ENCODE peak calls at places on chromosomes 13 and 19, in seven cellular contexts. A, T, H, P, Z, E and V are unnamed samples.

GRCh38 chr19:2325261-2326046 is 2.9 kb downstream of the LSM7 start:
- DNase-seq in E (no peak), Z (no peak), P (no peak), A (no peak), H (no peak), T (no peak), V (no peak)

GRCh38 chr13:26544707-26545106 is 12.8 kb upstream of the WASF3 start:
- DNase-seq in H (no peak), T (no peak), Z (no peak), P (no peak), A (no peak), E (no peak), V (no peak)

GRCh38 chr13:28953714-28954113 is 133.6 kb downstream of the MTUS2 start:
- DNase-seq in T (peak), H (no peak), P (no peak), Z (no peak), E (no peak), A (no peak), V (no peak)

GRCh38 chr13:96044238-96044637 is 9.0 kb downstream of the UGGT2 start:
- DNase-seq in A (no peak), E (no peak), P (no peak), Z (no peak), T (no peak), H (no peak), V (no peak)

GRCh38 chr19:7789447-7789846 is 26.4 kb downstream of the CLEC4M start:
- DNase-seq in T (no peak), E (no peak), A (no peak), P (no peak), H (no peak), Z (peak), V (peak)

GRCh38 chr19:40791996-40792395 is 7.0 kb upstream of the EGLN2 start:
- DNase-seq in H (no peak), P (no peak), A (no peak), Z (no peak), T (no peak), E (no peak), V (no peak)

GRCh38 chr19:14871619-14872230 is 14.2 kb downstream of the OR7A17 start:
- DNase-seq in T (peak), A (peak), H (peak), P (no peak), Z (no peak), E (no peak), V (peak)

GRCh38 chr13:40102854-40103253 is 447.4 kb downstream of the COG6 start:
- DNase-seq in A (peak), Z (no peak), P (no peak), H (peak), E (no peak), T (peak), V (no peak)

GRCh38 chr13:43686557-43686956 is 100.2 kb downstream of the ENOX1 start:
- DNase-seq in A (no peak), T (peak), P (no peak), Z (no peak), E (no peak), H (peak), V (no peak)

GRCh38 chr19:8332976-8333770 is 9.9 kb downstream of the KANK3 start:
- DNase-seq in P (no peak), Z (peak), H (no peak), A (no peak), E (no peak), T (no peak), V (peak)

GRCh38 chr13:103145476-103145875 is 79.3 kb upstream of the SLC10A2 start:
- DNase-seq in T (no peak), E (no peak), H (no peak), A (no peak), Z (no peak), P (no peak), V (no peak)

GRCh38 chr13:103134271-103134670 is 68.1 kb upstream of the SLC10A2 start:
- DNase-seq in P (no peak), T (peak), E (no peak), H (no peak), Z (no peak), A (no peak), V (peak)

GRCh38 chr13:103142091-103142594 is 75.9 kb upstream of the SLC10A2 start:
- DNase-seq in Z (no peak), A (no peak), E (no peak), T (no peak), P (no peak), H (no peak), V (no peak)

DNA sequence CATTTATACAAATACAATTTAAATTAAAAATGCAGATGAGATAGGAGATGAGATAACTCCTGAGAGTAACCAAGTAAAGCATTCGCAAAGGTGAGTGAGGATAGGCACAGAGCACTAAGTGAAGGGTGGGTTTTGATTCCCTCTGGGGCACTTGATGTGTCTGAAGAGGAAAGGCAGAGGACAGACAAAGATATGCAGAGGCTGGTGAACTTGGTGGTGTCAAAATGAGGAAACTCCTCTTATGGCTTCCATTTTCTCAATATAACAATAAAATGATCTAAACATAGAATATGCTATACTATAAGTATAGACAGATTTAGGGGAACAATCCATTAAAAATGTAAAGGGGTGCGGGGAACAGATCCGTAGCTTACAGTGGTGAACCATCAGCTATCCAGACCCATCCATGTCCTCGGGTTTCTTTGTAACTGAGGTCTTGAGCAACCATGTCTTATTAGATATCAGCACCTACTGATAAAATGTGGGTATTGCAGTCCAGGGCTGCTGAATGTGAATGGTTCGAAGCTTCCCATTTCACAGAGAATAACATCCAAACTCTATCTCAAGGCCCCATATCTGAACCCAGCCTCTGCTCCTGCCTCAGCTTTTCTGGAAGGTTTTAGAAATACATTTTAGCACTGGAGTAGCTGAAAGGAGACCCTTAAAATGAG is 73.9 kb upstream of the SLC10A2 start:
- DNase-seq in A (peak), P (no peak), H (peak), Z (no peak), T (peak), E (no peak), V (peak)
- TF ChIP-seq CTCF in A (peak), P (peak), H (no peak), Z (peak), T (peak), E (no peak), V (peak)

GRCh38 chr19:11100064-11100463 is 10.8 kb downstream of the LDLR start:
- DNase-seq in P (no peak), T (no peak), H (no peak), E (no peak), Z (no peak), A (no peak), V (no peak)

GRCh38 chr19:11101057-11101456 is 11.8 kb downstream of the LDLR start:
- DNase-seq in P (no peak), E (no peak), A (no peak), H (no peak), T (no peak), Z (no peak), V (no peak)

GRCh38 chr19:11102944-11103343 is 13.7 kb downstream of the LDLR start:
- DNase-seq in E (no peak), Z (no peak), H (no peak), P (no peak), T (no peak), A (no peak), V (no peak)

GRCh38 chr19:11106477-11106876 is 17.2 kb downstream of the LDLR start:
- DNase-seq in A (no peak), E (no peak), P (no peak), H (no peak), T (no peak), Z (no peak), V (no peak)

DNA sequence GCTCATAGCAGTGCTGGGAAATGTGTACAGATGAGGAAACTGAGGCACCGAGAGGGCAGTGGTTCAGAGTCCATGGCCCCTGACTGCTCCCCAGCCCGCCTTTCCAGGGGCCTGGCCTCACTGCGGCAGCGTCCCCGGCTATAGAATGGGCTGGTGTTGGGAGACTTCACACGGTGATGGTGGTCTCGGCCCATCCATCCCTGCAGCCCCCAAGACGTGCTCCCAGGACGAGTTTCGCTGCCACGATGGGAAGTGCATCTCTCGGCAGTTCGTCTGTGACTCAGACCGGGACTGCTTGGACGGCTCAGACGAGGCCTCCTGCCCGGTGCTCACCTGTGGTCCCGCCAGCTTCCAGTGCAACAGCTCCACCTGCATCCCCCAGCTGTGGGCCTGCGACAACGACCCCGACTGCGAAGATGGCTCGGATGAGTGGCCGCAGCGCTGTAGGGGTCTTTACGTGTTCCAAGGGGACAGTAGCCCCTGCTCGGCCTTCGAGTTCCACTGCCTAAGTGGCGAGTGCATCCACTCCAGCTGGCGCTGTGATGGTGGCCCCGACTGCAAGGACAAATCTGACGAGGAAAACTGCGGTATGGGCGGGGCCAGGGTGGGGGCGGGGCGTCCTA is 15.9 kb downstream of the LDLR start:
- DNase-seq in T (no peak), A (no peak), Z (no peak), P (no peak), H (no peak), E (no peak), V (no peak)
- TF ChIP-seq CTCF in T (no peak), A (no peak), Z (no peak), P (no peak), H (no peak), E (no peak), V (no peak)

DNA sequence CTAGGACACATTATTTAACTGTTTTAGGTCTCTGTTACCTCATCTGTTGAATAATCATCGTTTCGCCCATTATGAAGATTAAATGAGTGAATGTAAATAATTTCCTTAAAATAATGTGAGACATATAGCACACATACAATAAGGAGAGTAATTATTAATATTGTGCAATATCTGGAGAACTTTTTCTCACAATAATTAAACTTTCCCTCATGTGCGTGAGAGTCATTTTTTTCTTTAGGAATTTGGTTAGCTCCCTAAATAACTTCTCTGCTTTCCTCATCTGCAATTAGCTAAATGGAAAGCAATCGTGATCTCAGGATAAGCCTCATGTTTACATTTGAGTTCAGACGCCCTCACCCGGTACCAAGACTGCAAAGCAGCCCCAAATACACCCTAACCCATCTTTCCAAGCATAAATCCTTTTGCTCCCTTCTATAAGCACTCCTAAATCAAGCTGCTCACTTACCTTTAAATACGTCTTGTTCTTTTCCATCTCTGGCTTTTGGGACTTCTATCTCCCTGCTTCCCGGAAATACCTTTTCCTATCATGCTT is 78.8 kb downstream of the MZT1 start:
- DNase-seq in H (peak), T (no peak), P (no peak), A (no peak), Z (no peak), E (no peak), V (no peak)
- TF ChIP-seq CTCF in H (no peak), T (peak), P (peak), A (no peak), Z (no peak), E (no peak), V (no peak)

GRCh38 chr13:105513448-105513847 is 1022.0 kb downstream of the EFNB2 start:
- DNase-seq in E (no peak), P (no peak), T (no peak), H (no peak), Z (no peak), A (no peak), V (no peak)
- TF ChIP-seq CTCF in E (no peak), P (no peak), T (no peak), H (no peak), Z (no peak), A (no peak), V (no peak)

GRCh38 chr19:49684983-49685553 is 4.3 kb upstream of the ADM5 start:
- DNase-seq in H (no peak), T (no peak), Z (no peak), P (no peak), E (no peak), A (no peak), V (no peak)
- TF ChIP-seq CTCF in H (no peak), T (no peak), Z (no peak), P (no peak), E (no peak), A (no peak), V (no peak)